ENCODE peak calls at places on chromosomes 13 and 19, in ten cellular contexts. L is AG09319, B is stomach, X is psoas muscle, E is lower leg skin, K is choroid plexus epithelial cell, M is ascending aorta, G is Caco-2, D is thyroid gland, C is prostate gland. H is an unnamed sample.

GRCh38 chr19:46890423-46891170 is 29.8 kb downstream of the ARHGAP35 start:
- DNase-seq in X (no peak), D (no peak), L (peak; percentile 92), K (peak; percentile 82), M (no peak), G (peak; percentile 90), E (no peak), C (no peak), B (no peak), H (no peak)

GRCh38 chr13:51925865-51926527 is 64.2 kb downstream of the CCDC70 start:
- DNase-seq in E (peak; percentile 74), B (no peak), X (no peak), K (no peak), G (no peak), M (no peak), D (no peak), L (no peak), C (no peak), H (no peak)

GRCh38 chr13:98427331-98427995 is 149.4 kb downstream of the STK24 start:
- DNase-seq in E (no peak), G (no peak), L (no peak), D (no peak), K (no peak), M (no peak), B (no peak), C (no peak), X (no peak), H (no peak)

GRCh38 chr19:13461536-13461935 is 44.7 kb downstream of the CACNA1A start:
- DNase-seq in G (no peak), D (no peak), L (no peak), B (no peak), E (no peak), K (no peak), X (no peak), M (no peak), C (no peak), H (no peak)

GRCh38 chr19:16462757-16463250 is 9.0 kb downstream of the EPS15L1 start:
- DNase-seq in L (no peak), X (peak; percentile 89), B (peak; percentile 66), C (no peak), M (no peak), K (no peak), E (no peak), G (no peak), D (no peak), H (no peak)

GRCh38 chr19:47609885-47610545 is 1.1 kb downstream of the BICRA start:
- DNase-seq in G (peak; percentile 76), K (peak; percentile 59), L (no peak), D (peak; percentile 47), B (peak; percentile 59), X (peak; percentile 74), C (no peak), M (no peak), E (peak; percentile 91), H (no peak)

GRCh38 chr19:35712910-35713845 is 4.6 kb upstream of the KMT2B start:
- DNase-seq in E (no peak), L (no peak), G (no peak), M (no peak), C (no peak), B (no peak), D (no peak), K (no peak), X (no peak), H (no peak)

GRCh38 chr13:44383945-44384344 is 10.3 kb downstream of the SERP2 start:
- DNase-seq in M (no peak), D (no peak), L (no peak), E (no peak), X (no peak), K (no peak), B (no peak), C (no peak), G (no peak), H (no peak)

GRCh38 chr13:21458457-21458815 is 667 bp downstream of the ZDHHC20 start:
- DNase-seq in K (peak; percentile 13), B (peak; percentile 71), C (peak; percentile 64), G (peak; percentile 79), E (no peak), M (no peak), X (peak; percentile 56), L (no peak), D (peak; percentile 81), H (no peak)

GRCh38 chr19:28137772-28138171 is 1075.2 kb downstream of the UQCRFS1 start:
- DNase-seq in E (no peak), D (no peak), X (no peak), B (no peak), C (no peak), L (no peak), M (no peak), G (no peak), K (no peak), H (no peak)

GRCh38 chr19:29811125-29812079 is at the start of gene CCNE1:
- DNase-seq in E (peak; percentile 97), K (peak; percentile 88), X (peak; percentile 97), B (peak; percentile 97), D (peak; percentile 93), G (peak; percentile 95), L (peak; percentile 64), C (peak; percentile 88), M (peak; percentile 55), H (peak; percentile 19)

GRCh38 chr13:48862572-48862971 is 113.1 kb upstream of the FNDC3A start:
- DNase-seq in L (no peak), K (peak; percentile 39), B (no peak), G (no peak), X (no peak), D (no peak), C (no peak), E (no peak), M (no peak), H (no peak)

GRCh38 chr19:2375341-2376121 is 15.5 kb downstream of the TMPRSS9 start:
- DNase-seq in B (no peak), K (no peak), D (no peak), L (no peak), M (no peak), G (no peak), C (no peak), X (no peak), E (no peak), H (no peak)

DNA sequence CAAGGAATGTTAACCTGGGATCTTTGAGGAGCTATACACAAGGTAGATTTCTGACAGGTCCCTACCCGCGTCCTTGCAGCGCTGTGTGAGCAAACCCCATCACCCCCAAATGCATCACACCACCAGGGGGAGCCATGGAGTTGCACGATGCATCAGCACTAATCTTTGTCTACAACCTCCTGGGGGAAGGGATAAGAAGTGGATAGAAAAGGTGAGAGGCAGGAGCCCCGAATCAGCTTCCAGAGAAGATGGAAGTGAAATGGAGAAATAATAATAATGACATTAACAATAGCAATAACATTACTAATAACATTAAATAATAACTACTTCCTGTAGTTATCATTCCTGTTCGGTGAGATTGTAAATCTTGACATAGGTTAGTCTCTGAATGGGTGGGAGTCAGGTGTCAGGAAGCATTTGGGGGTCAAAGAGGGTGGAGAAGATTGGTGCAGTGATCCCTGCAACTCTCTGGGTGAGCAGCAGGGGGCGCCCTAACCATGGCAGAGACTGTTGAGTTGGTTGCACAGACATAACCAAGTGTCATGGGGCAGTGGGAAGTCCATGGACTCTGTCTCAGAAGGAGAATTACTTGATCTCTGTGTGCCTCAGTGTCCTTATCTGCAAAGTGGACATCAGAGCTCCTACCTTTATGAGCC is 16.5 kb downstream of the SIGLEC7 start:
- DNase-seq in D (peak; percentile 32), E (peak; percentile 92), X (peak; percentile 66), B (peak; percentile 55), K (peak; percentile 49), L (no peak), C (peak; percentile 39), G (peak; percentile 68), M (no peak), H (no peak)
- TF ChIP-seq CTCF in D (peak; percentile 27), E (no peak), X (peak; percentile 29), B (peak; percentile 22), K (peak; percentile 78), L (peak; percentile 49), C (peak; percentile 50), G (peak; percentile 83), M (no peak), H (peak; percentile 70)

GRCh38 chr19:45428385-45429231 is 4.9 kb upstream of the ERCC1 start:
- DNase-seq in G (peak; percentile 68), K (peak; percentile 48), D (peak; percentile 23), L (no peak), M (no peak), C (no peak), E (no peak), X (peak; percentile 92), B (peak; percentile 38), H (no peak)
- TF ChIP-seq CTCF in G (peak; percentile 47), K (peak; percentile 53), D (peak; percentile 20), L (peak; percentile 44), M (peak; percentile 72), C (peak; percentile 32), E (no peak), X (peak; percentile 50), B (no peak), H (peak; percentile 52)

GRCh38 chr13:35392768-35393167 is 83.7 kb downstream of the MAB21L1 start:
- DNase-seq in L (no peak), K (no peak), D (no peak), X (no peak), M (no peak), G (no peak), C (no peak), B (no peak), E (no peak), H (no peak)
- TF ChIP-seq CTCF in L (no peak), K (no peak), D (no peak), X (no peak), M (no peak), G (no peak), C (no peak), B (no peak), E (no peak), H (no peak)

GRCh38 chr19:19140476-19140875 is 2.2 kb upstream of the TMEM161A start:
- DNase-seq in K (no peak), B (no peak), D (no peak), L (no peak), G (no peak), M (no peak), C (no peak), X (no peak), E (no peak), H (no peak)

GRCh38 chr19:19142347-19142746 is 4.1 kb upstream of the TMEM161A start:
- DNase-seq in L (no peak), C (no peak), B (no peak), G (no peak), D (no peak), K (no peak), X (no peak), E (no peak), M (no peak), H (no peak)

GRCh38 chr19:19138110-19138981 is at the start of gene TMEM161A:
- DNase-seq in K (peak; percentile 100), C (peak; percentile 97), X (peak; percentile 98), M (peak; percentile 94), E (peak; percentile 99), G (peak; percentile 97), D (peak; percentile 97), B (peak; percentile 99), L (peak; percentile 99), H (peak; percentile 97)

GRCh38 chr19:19137556-19138109 is 645 bp downstream of the TMEM161A start:
- DNase-seq in C (no peak), B (no peak), G (no peak), X (peak; percentile 66), K (peak; percentile 12), D (peak; percentile 35), L (no peak), M (no peak), E (no peak), H (no peak)

DNA sequence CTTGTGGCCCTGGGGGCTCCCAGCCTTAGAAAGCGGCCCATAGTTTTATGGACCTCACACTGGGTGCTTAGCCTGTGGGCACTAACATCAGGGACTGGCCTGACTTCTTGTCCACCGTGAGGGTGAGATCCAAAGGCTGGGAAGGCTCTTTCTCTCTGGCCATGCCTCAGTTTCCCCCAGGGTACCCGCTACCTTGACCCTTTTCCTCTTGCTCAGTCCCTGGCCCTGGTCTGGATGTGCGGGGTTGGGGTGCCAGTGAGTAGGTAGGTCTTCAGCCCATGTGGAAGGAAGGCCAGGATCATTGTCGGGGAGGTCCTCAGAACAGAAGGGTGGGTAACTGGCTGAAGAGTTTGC is 1.6 kb upstream of the TMEM161A start:
- DNase-seq in K (no peak), D (no peak), M (no peak), X (no peak), E (no peak), C (no peak), L (no peak), G (no peak), B (no peak), H (no peak)
- TF ChIP-seq CTCF in K (no peak), D (no peak), M (no peak), X (no peak), E (no peak), C (no peak), L (no peak), G (no peak), B (no peak), H (no peak)

H was measured in retinal pigment epithelial cell.